ENCODE peak calls at places on chromosome 18, in seven cellular contexts. One of them, this sample, is unnamed.
A peak's percentile ranks its signal among the peaks of the same experiment; 100 is the strongest.

GRCh38 chr18:60506682-60507081 is 134.1 kb upstream of the MC4R start:
- DNase-seq in SK-N-SH: peak; percentile 36
- DNase-seq in H1: no peak
- DNase-seq in GM12878: no peak
- DNase-seq in HepG2: no peak
- DNase-seq in K562: no peak
- DNase-seq in GM12892: no peak
- DNase-seq in this sample: no peak

GRCh38 chr18:71293322-71293721 is 1004.5 kb downstream of the SOCS6 start:
- DNase-seq in SK-N-SH: no peak
- DNase-seq in GM12878: no peak
- DNase-seq in H1: no peak
- DNase-seq in K562: no peak
- DNase-seq in HepG2: no peak
- DNase-seq in GM12892: no peak
- DNase-seq in this sample: no peak

GRCh38 chr18:10840768-10841167 is 308.6 kb downstream of the PIEZO2 start:
- DNase-seq in GM12878: no peak
- DNase-seq in HepG2: no peak
- DNase-seq in K562: peak; percentile 17
- DNase-seq in GM12892: no peak
- DNase-seq in H1: no peak
- DNase-seq in SK-N-SH: no peak
- DNase-seq in this sample: no peak

GRCh38 chr18:47263828-47264314 is 12.4 kb upstream of the SKOR2 start:
- DNase-seq in SK-N-SH: peak; percentile 49
- DNase-seq in H1: peak; percentile 76
- DNase-seq in GM12892: no peak
- DNase-seq in HepG2: no peak
- DNase-seq in K562: no peak
- DNase-seq in GM12878: no peak
- DNase-seq in this sample: no peak

GRCh38 chr18:72672364-72673151 is 128.4 kb upstream of the CBLN2 start:
- DNase-seq in GM12878: no peak
- DNase-seq in GM12892: peak; percentile 14
- DNase-seq in K562: peak; percentile 14
- DNase-seq in H1: no peak
- DNase-seq in HepG2: peak; percentile 25
- DNase-seq in SK-N-SH: peak; percentile 60
- DNase-seq in this sample: peak; percentile 25

GRCh38 chr18:8696749-8697211 is 8.6 kb upstream of the MTCL1 start:
- DNase-seq in GM12892: peak; percentile 68
- DNase-seq in SK-N-SH: peak; percentile 85
- DNase-seq in K562: peak; percentile 87
- DNase-seq in H1: peak; percentile 95
- DNase-seq in HepG2: peak; percentile 24
- DNase-seq in GM12878: no peak
- DNase-seq in this sample: peak; percentile 59

GRCh38 chr18:47975105-47975504 is 44.6 kb upstream of the SMAD2 start:
- DNase-seq in HepG2: no peak
- DNase-seq in K562: no peak
- DNase-seq in SK-N-SH: no peak
- DNase-seq in H1: no peak
- DNase-seq in GM12892: no peak
- DNase-seq in GM12878: no peak
- DNase-seq in this sample: no peak

GRCh38 chr18:80192653-80193385 is 54.5 kb downstream of the PARD6G start:
- DNase-seq in GM12878: no peak
- DNase-seq in SK-N-SH: no peak
- DNase-seq in GM12892: no peak
- DNase-seq in H1: peak; percentile 36
- DNase-seq in HepG2: no peak
- DNase-seq in K562: no peak
- DNase-seq in this sample: no peak

GRCh38 chr18:37871583-37871982 is 306.0 kb upstream of the CELF4 start:
- DNase-seq in K562: no peak
- DNase-seq in GM12878: no peak
- DNase-seq in H1: no peak
- DNase-seq in GM12892: no peak
- DNase-seq in SK-N-SH: no peak
- DNase-seq in HepG2: no peak
- DNase-seq in this sample: no peak

GRCh38 chr18:48575658-48576453 is 37.0 kb downstream of the CTIF start:
- DNase-seq in K562: no peak
- DNase-seq in GM12892: no peak
- DNase-seq in GM12878: no peak
- DNase-seq in HepG2: peak; percentile 92
- DNase-seq in H1: no peak
- DNase-seq in SK-N-SH: no peak
- DNase-seq in this sample: no peak

GRCh38 chr18:49839012-49839411 is 25.7 kb upstream of the ACAA2 start:
- DNase-seq in GM12878: no peak
- DNase-seq in K562: no peak
- DNase-seq in GM12892: no peak
- DNase-seq in H1: no peak
- DNase-seq in SK-N-SH: no peak
- DNase-seq in HepG2: no peak
- DNase-seq in this sample: no peak

GRCh38 chr18:12886498-12887126 is 2.6 kb upstream of the PTPN2 start:
- DNase-seq in GM12892: no peak
- DNase-seq in GM12878: no peak
- DNase-seq in H1: no peak
- DNase-seq in K562: no peak
- DNase-seq in SK-N-SH: peak; percentile 46
- DNase-seq in HepG2: peak; percentile 52
- DNase-seq in this sample: no peak

GRCh38 chr18:1302861-1303260 is 398.2 kb downstream of the ADCYAP1 start:
- DNase-seq in HepG2: no peak
- DNase-seq in GM12878: no peak
- DNase-seq in SK-N-SH: no peak
- DNase-seq in H1: no peak
- DNase-seq in K562: no peak
- DNase-seq in GM12892: no peak
- DNase-seq in this sample: no peak

GRCh38 chr18:80105369-80106167 is 3.5 kb upstream of the ADNP2 start:
- DNase-seq in K562: no peak
- DNase-seq in HepG2: no peak
- DNase-seq in H1: no peak
- DNase-seq in GM12892: no peak
- DNase-seq in GM12878: peak; percentile 55
- DNase-seq in SK-N-SH: no peak
- DNase-seq in this sample: no peak

GRCh38 chr18:63298393-63299015 is 21.1 kb downstream of the BCL2 start:
- DNase-seq in HepG2: no peak
- DNase-seq in GM12892: no peak
- DNase-seq in SK-N-SH: no peak
- DNase-seq in K562: no peak
- DNase-seq in H1: no peak
- DNase-seq in GM12878: no peak
- DNase-seq in this sample: no peak

GRCh38 chr18:27785815-27786537 is 391.0 kb downstream of the CDH2 start:
- DNase-seq in K562: no peak
- DNase-seq in GM12892: no peak
- DNase-seq in GM12878: no peak
- DNase-seq in H1: no peak
- DNase-seq in SK-N-SH: no peak
- DNase-seq in HepG2: no peak
- DNase-seq in this sample: no peak

DNA sequence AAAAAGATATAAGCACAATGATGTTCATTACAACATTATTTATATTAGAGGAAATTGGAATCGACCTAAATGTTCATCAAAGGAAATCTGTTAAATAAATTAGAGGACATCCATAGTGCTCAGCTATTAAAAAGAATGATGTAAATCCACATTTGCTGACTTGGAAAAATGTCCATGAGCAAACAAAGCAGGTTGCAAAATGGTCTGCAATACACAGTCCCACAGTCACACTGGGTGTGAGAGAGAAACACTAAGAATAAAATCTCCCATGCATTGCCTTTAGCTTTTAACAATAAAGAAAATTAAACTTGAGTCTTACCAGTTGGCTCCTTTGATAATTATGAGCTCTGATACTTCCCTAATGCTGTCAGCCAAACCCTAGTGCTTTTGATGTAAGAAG is 811.1 kb upstream of the SALL3 start:
- DNase-seq in H1: no peak
- DNase-seq in K562: no peak
- DNase-seq in GM12878: no peak
- DNase-seq in GM12892: no peak
- DNase-seq in HepG2: no peak
- DNase-seq in SK-N-SH: no peak
- DNase-seq in this sample: no peak
- TF ChIP-seq TAF1 in H1: no peak
- TF ChIP-seq TAF1 in K562: no peak
- TF ChIP-seq TAF1 in GM12878: no peak
- TF ChIP-seq TAF1 in GM12892: no peak
- TF ChIP-seq TAF1 in HepG2: no peak
- TF ChIP-seq TAF1 in SK-N-SH: no peak
- TF ChIP-seq TAF1 in this sample: no peak

GRCh38 chr18:24827500-24827899 is 367.1 kb downstream of the HRH4 start:
- DNase-seq in GM12878: no peak
- DNase-seq in SK-N-SH: no peak
- DNase-seq in GM12892: no peak
- DNase-seq in K562: no peak
- DNase-seq in HepG2: no peak
- DNase-seq in H1: no peak
- DNase-seq in this sample: no peak
- TF ChIP-seq TAF1 in GM12878: no peak
- TF ChIP-seq TAF1 in SK-N-SH: no peak
- TF ChIP-seq TAF1 in GM12892: no peak
- TF ChIP-seq TAF1 in K562: no peak
- TF ChIP-seq TAF1 in HepG2: no peak
- TF ChIP-seq TAF1 in H1: no peak
- TF ChIP-seq TAF1 in this sample: no peak

DNA sequence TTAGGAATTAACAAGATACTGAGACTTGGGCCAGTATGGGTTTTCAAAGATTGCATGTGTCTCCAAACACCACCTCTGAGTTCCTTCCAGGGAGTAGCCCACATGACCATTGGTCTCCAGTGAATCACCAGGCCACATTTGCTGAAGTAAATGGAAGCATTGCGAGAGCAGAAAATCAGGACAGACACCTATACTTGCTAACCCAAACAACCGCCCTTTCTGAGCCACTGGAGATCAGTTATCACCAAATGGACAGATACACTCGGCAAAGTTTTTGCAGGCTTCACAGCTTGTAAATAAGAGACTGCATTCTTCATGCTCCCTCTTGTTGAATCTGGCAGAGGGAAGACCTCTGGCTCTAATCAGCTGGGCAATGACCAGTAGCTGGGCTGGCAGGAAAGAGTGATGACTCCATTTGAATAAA is 41.0 kb downstream of the GATA6 start:
- DNase-seq in H1: no peak
- DNase-seq in GM12892: no peak
- DNase-seq in K562: no peak
- DNase-seq in SK-N-SH: no peak
- DNase-seq in HepG2: no peak
- DNase-seq in GM12878: no peak
- DNase-seq in this sample: no peak
- TF ChIP-seq TAF1 in H1: no peak
- TF ChIP-seq TAF1 in GM12892: no peak
- TF ChIP-seq TAF1 in K562: no peak
- TF ChIP-seq TAF1 in SK-N-SH: no peak
- TF ChIP-seq TAF1 in HepG2: no peak
- TF ChIP-seq TAF1 in GM12878: no peak
- TF ChIP-seq TAF1 in this sample: no peak

GRCh38 chr18:68409585-68409984 is 305.3 kb downstream of the TMX3 start:
- DNase-seq in GM12892: no peak
- DNase-seq in GM12878: no peak
- DNase-seq in HepG2: no peak
- DNase-seq in SK-N-SH: no peak
- DNase-seq in K562: no peak
- DNase-seq in H1: no peak
- DNase-seq in this sample: no peak

GRCh38 chr18:68402784-68403183 is 312.1 kb downstream of the TMX3 start:
- DNase-seq in H1: no peak
- DNase-seq in GM12892: no peak
- DNase-seq in K562: no peak
- DNase-seq in SK-N-SH: no peak
- DNase-seq in GM12878: no peak
- DNase-seq in HepG2: no peak
- DNase-seq in this sample: no peak

GRCh38 chr18:68400889-68401288 is 314.0 kb downstream of the TMX3 start:
- DNase-seq in HepG2: no peak
- DNase-seq in GM12892: no peak
- DNase-seq in K562: no peak
- DNase-seq in SK-N-SH: no peak
- DNase-seq in GM12878: no peak
- DNase-seq in H1: no peak
- DNase-seq in this sample: no peak

GRCh38 chr18:68406761-68407160 is 308.1 kb downstream of the TMX3 start:
- DNase-seq in K562: no peak
- DNase-seq in SK-N-SH: no peak
- DNase-seq in H1: no peak
- DNase-seq in GM12892: no peak
- DNase-seq in HepG2: no peak
- DNase-seq in GM12878: no peak
- DNase-seq in this sample: no peak
- TF ChIP-seq TAF1 in K562: no peak
- TF ChIP-seq TAF1 in SK-N-SH: no peak
- TF ChIP-seq TAF1 in H1: no peak
- TF ChIP-seq TAF1 in GM12892: no peak
- TF ChIP-seq TAF1 in HepG2: no peak
- TF ChIP-seq TAF1 in GM12878: no peak
- TF ChIP-seq TAF1 in this sample: no peak

DNA sequence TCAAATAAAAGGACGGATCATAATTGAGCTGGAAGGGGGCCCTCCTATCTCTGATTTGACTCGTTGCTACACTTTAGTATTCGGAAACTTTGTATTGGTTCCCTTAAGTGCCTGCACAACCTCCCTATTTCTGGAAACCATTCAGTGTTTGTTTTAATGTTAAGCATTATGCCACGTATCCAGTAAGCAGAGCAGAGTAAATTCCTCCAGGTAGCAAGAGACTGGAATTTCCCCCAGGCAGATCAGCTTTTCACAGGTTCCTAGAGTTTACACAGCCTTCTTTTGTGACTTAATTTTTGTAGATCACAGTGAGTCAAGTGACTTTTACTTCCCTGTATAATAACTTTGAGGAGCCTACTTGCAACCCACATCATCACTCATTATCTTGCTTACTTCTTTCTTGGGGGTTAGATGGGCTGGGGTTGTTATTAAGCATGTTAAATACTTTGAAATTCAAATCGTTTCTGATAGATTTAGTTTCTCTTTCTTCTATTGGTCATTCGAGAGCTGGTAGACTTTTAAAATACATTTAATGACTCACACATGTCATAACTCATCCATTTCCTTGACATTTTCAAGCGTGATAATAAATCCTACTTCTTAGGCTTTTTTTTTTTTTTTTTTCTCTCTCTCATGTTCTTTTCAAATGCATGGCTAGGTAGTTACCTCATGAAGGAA is 219.2 kb downstream of the NEDD4L start:
- DNase-seq in GM12878: no peak
- DNase-seq in K562: no peak
- DNase-seq in GM12892: no peak
- DNase-seq in SK-N-SH: no peak
- DNase-seq in HepG2: no peak
- DNase-seq in H1: no peak
- DNase-seq in this sample: no peak
- TF ChIP-seq TAF1 in GM12878: no peak
- TF ChIP-seq TAF1 in K562: no peak
- TF ChIP-seq TAF1 in GM12892: no peak
- TF ChIP-seq TAF1 in SK-N-SH: no peak
- TF ChIP-seq TAF1 in HepG2: no peak
- TF ChIP-seq TAF1 in H1: no peak
- TF ChIP-seq TAF1 in this sample: no peak

GRCh38 chr18:50879302-50880107 is 587 bp downstream of the ME2 start:
- DNase-seq in GM12878: no peak
- DNase-seq in SK-N-SH: no peak
- DNase-seq in K562: peak; percentile 5
- DNase-seq in GM12892: peak; percentile 23
- DNase-seq in H1: no peak
- DNase-seq in HepG2: peak; percentile 18
- DNase-seq in this sample: peak; percentile 25
- TF ChIP-seq TAF1 in GM12878: no peak
- TF ChIP-seq TAF1 in SK-N-SH: no peak
- TF ChIP-seq TAF1 in K562: peak; percentile 15
- TF ChIP-seq TAF1 in GM12892: no peak
- TF ChIP-seq TAF1 in H1: no peak
- TF ChIP-seq TAF1 in HepG2: no peak
- TF ChIP-seq TAF1 in this sample: no peak

This sample was measured in GM12891.